ENCODE peak calls at places on chromosomes 2 and 18, in seven cellular contexts. A is CD8-positive, alpha-beta memory T cell; O is mucosa of descending colon; N is neural progenitor cell; F is fibroblast of lung; M is transverse colon; X is cardiac fibroblast. D is an unnamed sample.

GRCh38 chr18:24544141-24544498 is 83.7 kb downstream of the HRH4 start:
- DNase-seq in A (no peak), O (no peak), N (peak; percentile 74), F (no peak), M (no peak), X (peak; percentile 35), D (no peak)

GRCh38 chr18:1998121-1998520 is 573.2 kb downstream of the METTL4 start:
- DNase-seq in A (no peak), O (no peak), N (no peak), F (no peak), M (no peak), X (no peak), D (no peak)

GRCh38 chr2:22932288-22932687 is 452.7 kb upstream of the KLHL29 start:
- DNase-seq in A (no peak), O (no peak), N (no peak), F (no peak), M (no peak), X (no peak), D (no peak)

GRCh38 chr2:237096911-237097310 is 11.2 kb downstream of the COPS8 start:
- DNase-seq in A (no peak), O (no peak), N (no peak), F (peak; percentile 64), M (no peak), X (peak; percentile 88), D (no peak)

GRCh38 chr18:35289293-35290069 is 548 bp downstream of the ZSCAN30 start:
- DNase-seq in A (peak; percentile 54), O (peak; percentile 55), N (peak; percentile 8), F (peak; percentile 17), M (peak; percentile 52), X (peak; percentile 20), D (peak; percentile 44)

GRCh38 chr2:26438526-26438925 is 36.8 kb downstream of the DRC1 start:
- DNase-seq in A (no peak), O (no peak), N (no peak), F (peak; percentile 69), M (no peak), X (peak; percentile 35), D (no peak)

GRCh38 chr18:39871976-39872375 is 2083.1 kb upstream of the PIK3C3 start:
- DNase-seq in A (no peak), O (no peak), N (no peak), F (peak; percentile 4), M (no peak), X (no peak), D (no peak)

GRCh38 chr18:47725656-47726055 is 204.8 kb downstream of the SMAD2 start:
- DNase-seq in A (no peak), O (no peak), N (no peak), F (no peak), M (no peak), X (no peak), D (no peak)

GRCh38 chr2:237712477-237713377 is 85.3 kb downstream of the LRRFIP1 start:
- DNase-seq in A (no peak), O (no peak), N (no peak), F (no peak), M (no peak), X (no peak), D (no peak)

GRCh38 chr18:48229445-48230052 is 179.6 kb downstream of the ZBTB7C start:
- DNase-seq in A (no peak), O (no peak), N (peak; percentile 35), F (no peak), M (no peak), X (peak; percentile 6), D (no peak)

GRCh38 chr2:158921599-158922408 is 46.6 kb upstream of the TANC1 start:
- DNase-seq in A (no peak), O (no peak), N (peak; percentile 13), F (no peak), M (no peak), X (no peak), D (no peak)

GRCh38 chr2:156322103-156322671 is 10.3 kb downstream of the NR4A2 start:
- DNase-seq in A (peak; percentile 51), O (peak; percentile 60), N (no peak), F (no peak), M (no peak), X (no peak), D (no peak)

GRCh38 chr18:49971462-49971861 is 158.1 kb upstream of the ACAA2 start:
- DNase-seq in A (no peak), O (no peak), N (no peak), F (no peak), M (no peak), X (no peak), D (no peak)

GRCh38 chr2:152347076-152347475 is 12.1 kb downstream of the FMNL2 start:
- DNase-seq in A (no peak), O (no peak), N (no peak), F (peak; percentile 96), M (no peak), X (peak; percentile 37), D (no peak)

DNA sequence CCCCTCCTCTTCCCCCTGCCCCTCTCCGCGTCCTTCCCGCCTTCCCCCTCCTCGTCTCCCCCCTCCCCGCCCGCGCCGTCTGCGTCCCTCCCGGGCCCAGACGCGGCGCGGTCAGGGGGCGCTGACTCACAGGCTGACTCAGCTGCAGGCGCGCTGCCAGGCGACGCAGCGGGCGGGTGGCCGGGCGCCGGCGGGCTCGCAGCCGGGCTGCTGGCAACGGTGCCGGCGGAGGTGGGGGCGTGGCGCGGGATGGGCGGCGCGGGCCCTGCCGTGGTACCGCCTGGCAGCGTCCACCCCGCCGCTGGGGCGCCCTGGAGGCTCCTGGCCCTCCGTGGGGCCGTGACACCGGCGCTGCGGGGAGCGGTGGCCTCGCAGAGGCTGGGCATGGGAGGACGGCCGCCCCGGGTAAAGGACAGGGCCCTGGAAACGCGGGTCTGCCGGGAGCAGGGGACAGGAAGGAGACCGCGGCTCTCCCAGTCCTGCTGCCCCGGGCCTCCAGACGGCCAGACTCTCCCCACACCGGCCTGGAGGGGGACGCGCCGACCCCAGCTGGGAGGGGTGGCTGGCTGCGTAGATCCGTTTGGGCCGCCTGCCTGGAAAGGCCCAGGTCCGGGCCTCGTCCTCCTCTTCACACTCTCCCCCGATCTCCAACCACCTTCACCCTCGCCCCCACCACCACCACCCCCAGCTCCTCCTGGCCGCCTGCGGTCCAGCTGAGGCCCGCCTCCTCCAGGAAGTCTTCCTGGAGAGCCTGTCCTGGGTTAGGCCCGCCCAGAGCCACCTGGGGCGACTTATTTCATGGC is 10.0 kb upstream of the PROC start:
- DNase-seq in A (peak; percentile 94), O (peak; percentile 90), N (peak; percentile 93), F (peak; percentile 86), M (peak; percentile 94), X (peak; percentile 94), D (peak; percentile 91)
- H3K4me3 ChIP-seq in A (peak overlapping the region; percentile 39), O (peak overlapping the region; percentile 7), N (peak overlapping the region; percentile 64), F (no peak overlapping the region), M (peak overlapping the region; percentile 14), X (peak overlapping the region; percentile 44), D (peak overlapping the region; percentile 52)

DNA sequence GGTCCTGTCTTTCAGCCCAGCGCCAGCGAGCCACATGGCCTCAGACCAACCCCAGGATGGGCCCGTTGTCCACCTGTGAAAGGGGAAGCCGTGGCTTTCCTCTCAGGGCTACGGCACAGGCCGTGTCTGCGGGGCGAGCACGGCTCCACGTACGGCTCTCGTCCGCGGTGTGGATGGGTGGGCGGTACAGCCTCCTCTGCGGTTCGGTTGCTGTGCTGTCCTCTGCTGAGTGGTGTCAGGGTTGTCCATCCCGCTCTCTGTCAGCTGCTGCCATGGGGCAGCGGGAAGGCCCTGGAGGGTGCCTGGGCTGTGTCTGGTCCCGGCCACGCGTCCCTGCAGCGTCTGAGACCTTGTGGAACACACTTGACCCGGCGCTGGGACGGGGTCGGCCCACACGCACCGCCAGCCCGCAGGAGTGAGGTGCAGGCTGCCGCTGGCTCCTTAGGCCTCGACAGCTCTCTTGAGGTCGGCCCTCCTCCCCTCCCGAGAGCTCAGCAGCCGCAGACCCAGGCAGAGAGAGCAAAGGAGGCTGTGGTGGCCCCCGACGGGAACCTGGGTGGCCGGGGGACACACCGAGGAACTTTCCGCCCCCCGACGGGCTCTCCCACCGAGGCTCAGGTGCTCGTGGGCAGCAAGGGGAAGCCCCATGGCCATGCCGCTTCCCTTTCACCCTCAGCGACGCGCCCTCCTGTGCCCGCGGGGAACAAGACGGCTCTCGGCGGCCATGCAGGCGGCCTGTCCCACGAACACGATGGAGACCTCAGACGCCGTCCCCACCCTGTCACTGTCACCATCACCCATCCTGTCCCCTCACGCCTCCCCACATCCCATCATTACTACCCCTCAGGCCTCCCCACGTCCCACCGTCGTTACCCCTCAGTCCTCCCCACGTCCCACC is 128.7 kb downstream of the NFATC1 start:
- DNase-seq in A (peak; percentile 73), O (no peak), N (no peak), F (no peak), M (no peak), X (no peak), D (peak; percentile 41)
- H3K4me3 ChIP-seq in A (peak overlapping the region; percentile 65), O (no peak overlapping the region), N (no peak overlapping the region), F (no peak overlapping the region), M (no peak overlapping the region), X (no peak overlapping the region), D (no peak overlapping the region)

DNA sequence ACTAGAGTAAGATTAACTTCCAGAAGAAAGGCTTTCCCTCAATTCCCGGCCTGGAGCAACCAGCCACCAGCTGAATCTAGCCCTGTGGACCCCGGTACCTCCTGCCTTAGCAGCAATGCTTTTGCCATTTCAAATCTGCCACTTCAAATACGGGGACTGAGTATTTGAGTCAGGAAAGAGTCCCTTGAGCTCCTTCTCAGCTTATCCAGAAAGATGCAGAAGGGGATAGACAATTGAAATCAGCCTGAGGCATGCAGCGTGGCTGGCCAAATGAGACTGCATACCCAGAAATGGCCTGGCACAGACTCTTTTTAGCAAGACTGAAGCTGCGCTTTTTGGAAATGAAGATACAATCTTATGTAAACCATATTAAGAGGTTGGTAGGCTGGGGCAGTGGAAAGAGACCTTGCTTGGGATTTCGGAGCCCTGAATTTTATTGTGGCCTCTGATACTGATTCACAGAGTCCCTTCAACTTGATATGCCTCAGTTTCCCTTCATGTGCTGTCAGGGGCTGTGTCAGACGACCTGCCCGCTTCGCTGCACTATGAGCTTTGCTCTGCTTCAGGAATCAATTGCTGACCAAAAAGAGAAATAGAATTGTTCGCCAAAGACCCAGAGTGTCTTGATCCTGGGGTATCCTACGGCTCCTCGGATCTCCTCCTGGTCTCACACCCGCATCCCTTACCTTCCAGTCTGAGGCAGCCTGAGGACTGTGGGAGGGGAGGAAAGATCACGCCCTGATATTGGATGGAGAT is 1.0 kb downstream of the MATN3 start:
- DNase-seq in A (no peak), O (no peak), N (peak; percentile 7), F (no peak), M (no peak), X (no peak), D (no peak)
- H3K4me3 ChIP-seq in A (no peak overlapping the region), O (no peak overlapping the region), N (peak overlapping the region; percentile 67), F (no peak overlapping the region), M (no peak overlapping the region), X (no peak overlapping the region), D (no peak overlapping the region)

DNA sequence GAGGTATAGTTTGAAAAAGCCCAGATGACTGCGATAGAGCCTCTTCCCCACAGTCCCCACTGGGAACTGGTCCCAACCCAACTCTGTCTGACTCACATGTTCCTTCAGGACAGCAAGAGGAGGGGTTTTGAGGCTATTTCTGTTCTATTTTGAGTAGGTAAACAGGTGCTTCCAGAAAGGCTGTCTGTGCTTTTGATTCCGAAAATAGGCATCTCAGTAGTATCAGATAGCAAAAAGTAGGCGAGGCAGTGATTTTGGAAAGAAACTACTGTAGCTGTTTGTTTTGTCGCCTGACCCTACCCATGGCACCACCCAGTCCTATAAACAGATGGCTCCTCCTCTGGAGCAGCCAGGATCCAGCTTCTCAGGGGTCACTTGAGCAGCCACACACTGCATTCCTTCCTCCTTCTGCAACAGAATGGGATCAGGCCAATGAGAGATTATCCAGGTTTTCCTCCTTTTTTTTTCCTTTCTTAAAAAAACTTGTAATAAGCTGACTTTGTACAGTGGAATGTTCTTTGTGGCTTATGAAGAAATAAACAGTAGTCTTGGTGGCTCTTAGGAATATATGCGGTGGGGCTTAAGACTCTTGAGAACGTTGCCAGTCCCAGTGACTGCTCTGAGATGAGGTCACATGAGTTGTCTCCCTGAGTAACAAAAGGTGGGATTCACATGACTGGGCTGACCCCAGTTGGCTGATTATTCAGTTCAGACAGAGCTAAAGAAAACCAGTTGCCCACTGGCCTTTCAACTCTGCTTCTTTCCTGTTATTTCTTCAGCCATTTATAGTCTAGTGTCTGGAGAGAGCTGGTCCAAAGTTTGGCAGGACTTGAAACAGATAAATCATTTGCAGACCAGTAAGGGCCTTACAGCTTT is 98.6 kb downstream of the KCNS3 start:
- DNase-seq in A (no peak), O (peak; percentile 9), N (no peak), F (peak; percentile 100), M (peak; percentile 18), X (peak; percentile 81), D (no peak)
- H3K4me3 ChIP-seq in A (no peak overlapping the region), O (no peak overlapping the region), N (no peak overlapping the region), F (peak overlapping the region; percentile 13), M (no peak overlapping the region), X (no peak overlapping the region), D (no peak overlapping the region)

D was measured in adrenal gland.